ENCODE peak calls at places on chromosomes 7 and 10, in four cellular contexts. O is cardiac muscle cell, V is chondrocyte, Q is GM12891. C is an unnamed sample.

GRCh38 chr7:135672560-135673359 is 10.4 kb downstream of the STMP1 start:
- DNase-seq in O (peak), Q (no peak), V (no peak), C (peak)

GRCh38 chr10:132204078-132204780 is 17.5 kb downstream of the DPYSL4 start:
- DNase-seq in V (no peak), O (no peak), Q (no peak), C (no peak)

GRCh38 chr10:44396671-44397191 is 11.8 kb upstream of the CXCL12 start:
- DNase-seq in O (no peak), V (no peak), Q (no peak), C (no peak)

GRCh38 chr7:32564542-32564941 is 69.3 kb downstream of the AVL9 start:
- DNase-seq in O (peak), Q (no peak), V (no peak), C (no peak)

GRCh38 chr10:30691601-30692015 is 62.1 kb upstream of the LYZL2 start:
- DNase-seq in Q (no peak), V (no peak), O (no peak), C (no peak)

GRCh38 chr7:102080371-102081243 is 206.1 kb upstream of the SH2B2 start:
- DNase-seq in V (no peak), Q (no peak), O (no peak), C (no peak)

GRCh38 chr7:128872394-128872824 is 9.8 kb downstream of the ATP6V1F start:
- DNase-seq in Q (no peak), V (peak), O (no peak), C (no peak)

GRCh38 chr7:120320218-120320961 is 47.4 kb downstream of the KCND2 start:
- DNase-seq in Q (no peak), O (peak), V (no peak), C (no peak)

GRCh38 chr7:19538036-19538435 is 170.8 kb downstream of the POLR1F start:
- DNase-seq in Q (no peak), V (no peak), O (peak), C (no peak)

GRCh38 chr7:98771519-98772241 is 98.1 kb downstream of the TMEM130 start:
- DNase-seq in O (peak), Q (no peak), V (no peak), C (peak)

GRCh38 chr7:141073641-141074161 is at the start of gene TMEM178B:
- DNase-seq in Q (peak), V (no peak), O (no peak), C (no peak)

GRCh38 chr7:21771906-21772610 is 173.6 kb downstream of the CDCA7L start:
- DNase-seq in V (no peak), Q (no peak), O (peak), C (no peak)